ENCODE peak calls at places on chromosomes 11 and 22, in four cellular contexts. Q is HepG2, H is K562, M is GM12878. N is an unnamed sample.

GRCh38 chr11:1381793-1382425 is 7.8 kb upstream of the BRSK2 start:
- DNase-seq in Q (no peak), H (no peak), M (no peak), N (no peak)

GRCh38 chr22:50144005-50144614 is 26.4 kb upstream of the PANX2 start:
- DNase-seq in Q (no peak), H (no peak), M (no peak), N (no peak)

GRCh38 chr11:876550-876949 is 33.9 kb downstream of the TSPAN4 start:
- DNase-seq in Q (no peak), H (no peak), M (no peak), N (no peak)

GRCh38 chr11:2533642-2534115 is 88.9 kb downstream of the KCNQ1 start:
- DNase-seq in Q (peak; percentile 85), H (peak; percentile 80), M (no peak), N (peak; percentile 73)

GRCh38 chr22:47681766-47682165 is 919.3 kb downstream of the TBC1D22A start:
- DNase-seq in Q (no peak), H (no peak), M (no peak), N (no peak)

GRCh38 chr22:28025333-28025732 is 106.3 kb upstream of the PITPNB start:
- DNase-seq in Q (no peak), H (peak; percentile 49), M (no peak), N (no peak)

GRCh38 chr11:5476184-5476819 is 12.2 kb upstream of the OR52D1 start:
- DNase-seq in Q (peak; percentile 36), H (peak; percentile 77), M (no peak), N (peak; percentile 43)

GRCh38 chr11:73308003-73308962 is at the start of gene ARHGEF17:
- DNase-seq in Q (peak; percentile 78), H (no peak), M (no peak), N (peak; percentile 72)

GRCh38 chr11:3074912-3075589 is 17.8 kb upstream of the CARS1 start:
- DNase-seq in Q (no peak), H (no peak), M (no peak), N (no peak)

GRCh38 chr22:28892175-28892731 is 8.9 kb downstream of the ZNRF3 start:
- DNase-seq in Q (peak; percentile 87), H (no peak), M (no peak), N (no peak)

GRCh38 chr22:44892803-44893730 is 116.7 kb downstream of the PHF21B start:
- DNase-seq in Q (no peak), H (no peak), M (no peak), N (no peak)

GRCh38 chr11:134044514-134045284 is 24.2 kb upstream of the JAM3 start:
- DNase-seq in Q (no peak), H (no peak), M (no peak), N (no peak)

GRCh38 chr11:106786251-106786650 is 232.0 kb downstream of the GUCY1A2 start:
- DNase-seq in Q (no peak), H (no peak), M (no peak), N (no peak)

DNA sequence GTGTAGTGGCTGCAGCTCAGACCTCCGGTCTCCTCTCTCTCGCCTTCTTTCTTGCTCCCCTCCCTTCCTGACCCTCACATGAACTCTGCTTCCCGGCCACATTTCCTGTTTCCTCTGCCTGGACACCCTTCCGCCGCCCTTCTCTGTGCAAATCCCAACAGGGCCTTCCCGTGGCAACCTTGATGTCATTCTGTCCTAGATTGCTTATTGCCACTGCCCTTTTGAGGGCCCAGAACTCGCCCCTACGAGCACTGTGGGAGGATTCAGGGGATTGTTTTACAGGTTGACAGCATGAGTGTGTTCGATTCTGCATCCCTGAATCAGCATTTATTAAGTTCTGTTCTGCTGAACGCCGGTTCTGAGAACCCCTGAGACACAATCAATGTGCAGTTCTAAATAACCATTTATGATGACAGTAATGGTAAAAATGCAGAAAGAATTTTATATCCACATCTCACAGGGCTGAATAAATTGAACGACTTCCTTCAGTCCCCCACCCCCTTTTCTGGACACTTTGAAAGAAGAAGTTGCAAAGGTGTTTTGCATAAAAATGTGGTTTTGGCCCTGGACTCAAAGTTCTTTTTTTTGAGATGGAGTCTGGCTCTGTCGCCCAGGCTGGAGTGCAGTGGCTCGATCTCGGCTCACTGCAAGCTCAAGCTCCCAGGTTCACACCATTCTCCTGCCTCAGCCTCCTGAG is 6.4 kb downstream of the BATF2 start:
- DNase-seq in Q (no peak), H (peak; percentile 81), M (no peak), N (no peak)
- TF ChIP-seq TCF7 in Q (no peak), H (no peak), M (no peak), N (no peak)

GRCh38 chr11:91773090-91773489 is 451.5 kb upstream of the FAT3 start:
- DNase-seq in Q (no peak), H (peak; percentile 38), M (no peak), N (peak; percentile 54)

GRCh38 chr11:91783173-91783572 is 441.4 kb upstream of the FAT3 start:
- DNase-seq in Q (no peak), H (no peak), M (no peak), N (no peak)

GRCh38 chr11:91776660-91777059 is 448.0 kb upstream of the FAT3 start:
- DNase-seq in Q (no peak), H (no peak), M (no peak), N (no peak)

GRCh38 chr11:91778758-91779157 is 445.9 kb upstream of the FAT3 start:
- DNase-seq in Q (no peak), H (no peak), M (no peak), N (no peak)
- TF ChIP-seq TCF7 in Q (no peak), H (no peak), M (no peak), N (no peak)

GRCh38 chr11:10371926-10372641 is 67.2 kb downstream of the ADM start:
- DNase-seq in Q (no peak), H (no peak), M (no peak), N (no peak)

GRCh38 chr11:10375280-10376048 is 70.6 kb downstream of the ADM start:
- DNase-seq in Q (no peak), H (no peak), M (no peak), N (no peak)

GRCh38 chr11:10373929-10374328 is 69.1 kb downstream of the ADM start:
- DNase-seq in Q (no peak), H (no peak), M (no peak), N (no peak)

GRCh38 chr11:10374386-10374785 is 69.5 kb downstream of the ADM start:
- DNase-seq in Q (no peak), H (no peak), M (no peak), N (no peak)

DNA sequence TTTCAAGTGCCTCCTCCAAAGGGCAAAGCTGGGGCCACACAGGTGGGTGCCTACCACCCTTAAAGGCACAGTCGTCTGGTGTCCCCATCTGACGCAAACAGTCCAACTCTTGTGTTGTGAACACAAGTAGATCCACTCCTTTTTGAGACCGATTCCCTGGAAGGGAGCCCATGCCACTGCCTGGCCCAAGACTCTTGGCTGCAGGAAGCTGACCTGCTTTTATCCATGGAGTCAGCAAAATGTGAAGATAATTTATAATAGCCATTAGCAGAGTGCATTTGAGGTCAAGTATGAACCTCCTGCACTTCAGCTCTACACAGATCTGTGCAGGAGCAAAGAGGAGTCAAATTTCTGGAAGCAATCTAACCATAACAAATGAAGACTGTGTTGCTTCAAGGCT is 68.5 kb downstream of the ADM start:
- DNase-seq in Q (no peak), H (no peak), M (no peak), N (no peak)
- TF ChIP-seq TCF7 in Q (no peak), H (no peak), M (no peak), N (no peak)

GRCh38 chr11:75200051-75200450 is 40.5 kb upstream of the TPBGL start:
- DNase-seq in Q (no peak), H (no peak), M (no peak), N (no peak)
- TF ChIP-seq TCF7 in Q (no peak), H (no peak), M (no peak), N (no peak)

DNA sequence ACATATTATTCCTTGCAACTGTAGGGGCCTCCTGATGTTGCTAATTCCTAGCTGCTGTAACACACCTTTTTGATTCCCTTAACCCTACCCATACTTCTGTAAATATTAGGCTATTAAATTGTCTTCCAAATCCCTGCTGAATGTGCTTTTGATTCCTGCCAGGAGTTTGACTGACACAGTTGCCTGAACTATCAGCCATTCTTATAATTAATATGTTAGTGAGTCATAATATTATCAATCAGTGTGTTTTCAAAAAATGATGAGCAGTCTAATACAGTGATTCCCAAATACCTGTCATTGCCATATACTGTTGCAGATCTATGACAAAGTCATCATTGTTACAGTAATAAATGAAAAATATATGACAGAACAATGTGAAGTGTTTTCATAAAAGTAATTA is 15.9 kb upstream of the FANCF start:
- DNase-seq in Q (no peak), H (no peak), M (no peak), N (no peak)
- TF ChIP-seq TCF7 in Q (no peak), H (no peak), M (no peak), N (no peak)

GRCh38 chr11:122750047-122750446 is 88.3 kb upstream of the CRTAM start:
- DNase-seq in Q (no peak), H (peak; percentile 6), M (no peak), N (no peak)

GRCh38 chr11:122748968-122749687 is 89.2 kb upstream of the CRTAM start:
- DNase-seq in Q (no peak), H (no peak), M (peak; percentile 56), N (no peak)

GRCh38 chr11:122754028-122754427 is 84.3 kb upstream of the CRTAM start:
- DNase-seq in Q (no peak), H (no peak), M (no peak), N (no peak)

GRCh38 chr11:122754553-122755322 is 83.6 kb upstream of the CRTAM start:
- DNase-seq in Q (peak; percentile 24), H (peak; percentile 32), M (no peak), N (peak; percentile 30)

DNA sequence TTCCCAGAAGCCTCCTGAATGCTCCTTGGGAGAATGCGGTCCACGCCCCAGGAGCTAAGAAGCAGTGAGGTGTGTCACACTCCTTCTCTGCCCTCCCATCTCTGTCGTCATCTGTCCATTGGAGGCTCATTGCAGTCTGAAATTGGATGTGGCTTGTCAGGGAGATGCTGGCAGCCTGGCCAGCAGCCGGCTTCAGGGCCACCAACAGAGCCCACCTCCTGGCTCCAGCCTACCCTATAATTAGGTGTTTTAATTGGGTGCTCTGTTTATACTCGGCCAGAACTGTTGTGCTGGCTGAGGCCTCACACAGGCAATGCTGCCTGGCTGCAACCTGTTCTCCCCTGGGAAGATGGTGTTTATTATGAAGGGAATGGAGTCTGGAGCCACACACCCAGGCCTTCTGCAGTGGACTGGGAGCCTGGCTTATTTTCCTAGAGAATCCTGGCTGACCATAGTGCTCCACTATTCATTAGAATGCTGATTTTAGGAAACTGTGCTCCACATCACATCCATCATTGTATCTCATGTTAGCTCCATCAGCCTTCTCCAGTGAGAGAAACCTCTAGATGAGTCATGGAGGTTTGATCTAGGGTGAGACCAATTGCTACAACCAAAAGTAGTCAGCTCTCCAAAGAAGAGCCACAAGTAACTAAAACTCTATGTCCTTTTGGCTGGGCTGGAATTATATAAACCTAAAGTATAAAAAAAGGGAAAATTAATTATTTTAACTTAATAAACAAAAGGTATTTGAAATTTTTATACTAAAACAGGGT is 86.8 kb upstream of the CRTAM start:
- DNase-seq in Q (no peak), H (no peak), M (no peak), N (no peak)
- TF ChIP-seq TCF7 in Q (no peak), H (no peak), M (no peak), N (no peak)

GRCh38 chr11:62677709-62678108 is 1.2 kb downstream of the UBXN1 start:
- DNase-seq in Q (no peak), H (no peak), M (no peak), N (no peak)

GRCh38 chr11:62678433-62678769 is 472 bp downstream of the UBXN1 start:
- DNase-seq in Q (no peak), H (no peak), M (no peak), N (no peak)

GRCh38 chr11:62680825-62681240 is 2.0 kb upstream of the UBXN1 start:
- DNase-seq in Q (peak; percentile 80), H (peak; percentile 81), M (no peak), N (no peak)

GRCh38 chr11:62678770-62679696 is at the start of gene UBXN1:
- DNase-seq in Q (peak; percentile 79), H (peak; percentile 94), M (no peak), N (peak; percentile 77)

GRCh38 chr11:62682518-62682917 is 3.6 kb upstream of the UBXN1 start:
- DNase-seq in Q (no peak), H (no peak), M (no peak), N (no peak)
- TF ChIP-seq TCF7 in Q (no peak), H (no peak), M (no peak), N (no peak)